ENCODE peak calls at places on chromosome 4, in seven cellular contexts. Q, J, F, O, Y, V and T are unnamed samples.
A peak's percentile ranks its signal among the peaks of the same experiment; 100 is the strongest.

GRCh38 chr4:183250831-183251230 is 69.2 kb downstream of the CLDN22 start:
- DNase-seq in O (no peak), Q (no peak), Y (no peak), J (no peak), F (no peak), V (no peak), T (no peak)

GRCh38 chr4:24745172-24745895 is 50.0 kb upstream of the SOD3 start:
- DNase-seq in J (no peak), O (no peak), F (no peak), Y (no peak), Q (no peak), V (no peak), T (no peak)

GRCh38 chr4:2742081-2742822 is 13.9 kb downstream of the TNIP2 start:
- DNase-seq in Y (no peak), Q (no peak), O (no peak), J (no peak), F (no peak), V (no peak), T (no peak)

GRCh38 chr4:7798215-7798995 is 141.3 kb downstream of the AFAP1 start:
- DNase-seq in J (peak; percentile 12), V (no peak), Q (no peak), O (no peak), F (no peak), Y (peak; percentile 8), T (no peak)

GRCh38 chr4:168631241-168632151 is 134.6 kb downstream of the PALLD start:
- DNase-seq in V (no peak), Q (no peak), O (no peak), J (peak; percentile 18), F (peak; percentile 89), Y (peak; percentile 56), T (no peak)

GRCh38 chr4:172950990-172951389 is 217.6 kb upstream of the GALNT7 start:
- DNase-seq in O (no peak), Q (no peak), F (no peak), V (no peak), Y (no peak), J (no peak), T (no peak)

GRCh38 chr4:87428979-87429378 is 6.6 kb downstream of the NUDT9 start:
- DNase-seq in F (no peak), Q (no peak), J (no peak), O (no peak), Y (no peak), V (no peak), T (no peak)

GRCh38 chr4:122156819-122157218 is 4.7 kb downstream of the BLTP1 start:
- DNase-seq in F (no peak), Y (no peak), V (no peak), Q (no peak), J (no peak), O (no peak), T (no peak)

GRCh38 chr4:15963001-15963451 is at the start of gene FGFBP2:
- DNase-seq in F (peak; percentile 63), O (peak; percentile 31), V (peak; percentile 15), Q (peak; percentile 4), Y (peak; percentile 91), J (peak; percentile 62), T (no peak)

GRCh38 chr4:1870328-1870577 is 940 bp upstream of the NSD2 start:
- DNase-seq in Q (no peak), Y (peak; percentile 78), V (peak; percentile 49), F (no peak), O (peak; percentile 78), J (peak; percentile 81), T (no peak)

GRCh38 chr4:66178901-66179300 is 508.6 kb upstream of the EPHA5 start:
- DNase-seq in J (no peak), Y (no peak), V (no peak), Q (peak; percentile 61), O (no peak), F (no peak), T (peak; percentile 82)

GRCh38 chr4:52853351-52853750 is 8.8 kb upstream of the RASL11B start:
- DNase-seq in Y (no peak), O (no peak), J (no peak), Q (peak; percentile 35), V (peak; percentile 54), F (no peak), T (no peak)

GRCh38 chr4:103032575-103032974 is 13.1 kb upstream of the SLC9B1 start:
- DNase-seq in J (no peak), F (peak; percentile 58), Y (peak; percentile 68), V (no peak), Q (no peak), O (no peak), T (no peak)

GRCh38 chr4:114019972-114020358 is 40.5 kb upstream of the ARSJ start:
- DNase-seq in Y (no peak), F (no peak), O (no peak), Q (no peak), V (no peak), J (no peak), T (no peak)

GRCh38 chr4:36222702-36223101 is 21.6 kb downstream of the ARAP2 start:
- DNase-seq in F (no peak), Q (no peak), J (no peak), Y (no peak), V (no peak), O (no peak), T (no peak)

GRCh38 chr4:76658231-76659102 is 223.4 kb downstream of the SHROOM3 start:
- DNase-seq in J (no peak), V (peak; percentile 80), F (no peak), Y (peak; percentile 27), O (no peak), Q (peak; percentile 72), T (peak; percentile 30)

GRCh38 chr4:2484169-2484568 is 15.3 kb downstream of the RNF4 start:
- DNase-seq in Q (no peak), O (no peak), J (no peak), F (no peak), V (no peak), Y (no peak), T (no peak)

GRCh38 chr4:39083164-39083563 is 21.1 kb downstream of the KLHL5 start:
- DNase-seq in J (no peak), V (peak; percentile 15), Q (peak; percentile 29), F (no peak), Y (no peak), O (no peak), T (peak; percentile 30)

GRCh38 chr4:153409924-153410501 is 56.1 kb upstream of the TMEM131L start:
- DNase-seq in F (no peak), O (no peak), Y (no peak), V (no peak), J (no peak), Q (no peak), T (no peak)

GRCh38 chr4:143225167-143225566 is 40.5 kb downstream of the USP38 start:
- DNase-seq in V (no peak), Y (no peak), Q (no peak), F (no peak), J (no peak), O (no peak), T (no peak)

GRCh38 chr4:98899277-98899676 is 29.7 kb downstream of the EIF4E start:
- DNase-seq in V (no peak), O (no peak), J (no peak), F (no peak), Y (no peak), Q (no peak), T (no peak)

GRCh38 chr4:185469539-185470154 is 1.9 kb downstream of the CCDC110 start:
- DNase-seq in V (no peak), O (no peak), Q (no peak), F (no peak), Y (no peak), J (no peak), T (no peak)

GRCh38 chr4:72319596-72319995 is 249.4 kb downstream of the ADAMTS3 start:
- DNase-seq in Y (peak; percentile 79), F (no peak), J (no peak), Q (peak; percentile 59), V (peak; percentile 75), O (no peak), T (no peak)

GRCh38 chr4:120009731-120010130 is 56.9 kb downstream of the MAD2L1 start:
- DNase-seq in F (no peak), Q (peak; percentile 40), O (no peak), J (no peak), Y (no peak), V (peak; percentile 64), T (no peak)

GRCh38 chr4:145937021-145937861 is 1.4 kb downstream of the ZNF827 start:
- DNase-seq in O (peak; percentile 55), Y (peak; percentile 52), Q (no peak), J (peak; percentile 46), F (peak; percentile 78), V (no peak), T (no peak)

GRCh38 chr4:81426770-81427604 is 44.7 kb downstream of the RASGEF1B start:
- DNase-seq in Q (no peak), J (no peak), F (no peak), O (no peak), Y (no peak), V (no peak), T (no peak)

GRCh38 chr4:88352062-88352461 is 26.6 kb upstream of the HERC6 start:
- DNase-seq in V (peak; percentile 48), J (no peak), Q (peak; percentile 64), F (no peak), Y (no peak), O (no peak), T (peak; percentile 43)

GRCh38 chr4:150131581-150132228 is 53.5 kb downstream of the DCLK2 start:
- DNase-seq in F (no peak), Q (no peak), O (no peak), Y (no peak), J (no peak), V (no peak), T (no peak)

GRCh38 chr4:89878611-89879010 is 16.0 kb upstream of the MMRN1 start:
- DNase-seq in O (no peak), Q (no peak), V (no peak), Y (no peak), J (no peak), F (no peak), T (no peak)

GRCh38 chr4:8540586-8540985 is 39.6 kb upstream of the GPR78 start:
- DNase-seq in F (no peak), O (no peak), Y (no peak), V (no peak), J (no peak), Q (no peak), T (no peak)